ENCODE peak calls at places on chromosome 3, in six cellular contexts. One of them, this sample, is unnamed.

GRCh38 chr3:123042413-123042812 is 14.8 kb upstream of the SEMA5B start:
- DNase-seq in IMR-90: no peak
- DNase-seq in NCI-H187 treated with DMSO at 0.1 percent for 48 hours: no peak
- DNase-seq in germinal center: no peak
- DNase-seq in endothelial cell: no peak
- DNase-seq in activated T-cell treated with anti-CD3 and anti-CD28 coated beads, Interleukin-2, amount 50 U/mL, for 4 hours: no peak
- DNase-seq in this sample: no peak

GRCh38 chr3:36891651-36892268 is 53.1 kb downstream of the TRANK1 start:
- DNase-seq in IMR-90: no peak
- DNase-seq in NCI-H187 treated with DMSO at 0.1 percent for 48 hours: no peak
- DNase-seq in germinal center: peak
- DNase-seq in endothelial cell: no peak
- DNase-seq in activated T-cell treated with anti-CD3 and anti-CD28 coated beads, Interleukin-2, amount 50 U/mL, for 4 hours: no peak
- DNase-seq in this sample: no peak

GRCh38 chr3:23805881-23806321 is at the start of gene UBE2E1:
- DNase-seq in IMR-90: peak
- DNase-seq in NCI-H187 treated with DMSO at 0.1 percent for 48 hours: no peak
- DNase-seq in germinal center: peak
- DNase-seq in endothelial cell: peak
- DNase-seq in activated T-cell treated with anti-CD3 and anti-CD28 coated beads, Interleukin-2, amount 50 U/mL, for 4 hours: peak
- DNase-seq in this sample: peak

GRCh38 chr3:179227349-179227748 is 23.6 kb downstream of the KCNMB3 start:
- DNase-seq in IMR-90: peak
- DNase-seq in NCI-H187 treated with DMSO at 0.1 percent for 48 hours: no peak
- DNase-seq in germinal center: no peak
- DNase-seq in endothelial cell: no peak
- DNase-seq in activated T-cell treated with anti-CD3 and anti-CD28 coated beads, Interleukin-2, amount 50 U/mL, for 4 hours: no peak
- DNase-seq in this sample: peak

GRCh38 chr3:65995030-65995429 is 43.7 kb downstream of the MAGI1 start:
- DNase-seq in IMR-90: peak
- DNase-seq in NCI-H187 treated with DMSO at 0.1 percent for 48 hours: no peak
- DNase-seq in germinal center: no peak
- DNase-seq in endothelial cell: no peak
- DNase-seq in activated T-cell treated with anti-CD3 and anti-CD28 coated beads, Interleukin-2, amount 50 U/mL, for 4 hours: no peak
- DNase-seq in this sample: peak

GRCh38 chr3:190696777-190697501 is 165.6 kb downstream of the GMNC start:
- DNase-seq in IMR-90: peak
- DNase-seq in NCI-H187 treated with DMSO at 0.1 percent for 48 hours: no peak
- DNase-seq in germinal center: peak
- DNase-seq in endothelial cell: peak
- DNase-seq in activated T-cell treated with anti-CD3 and anti-CD28 coated beads, Interleukin-2, amount 50 U/mL, for 4 hours: no peak
- DNase-seq in this sample: peak

GRCh38 chr3:167700046-167700445 is 34.6 kb downstream of the PDCD10 start:
- DNase-seq in IMR-90: no peak
- DNase-seq in NCI-H187 treated with DMSO at 0.1 percent for 48 hours: no peak
- DNase-seq in germinal center: no peak
- DNase-seq in endothelial cell: no peak
- DNase-seq in activated T-cell treated with anti-CD3 and anti-CD28 coated beads, Interleukin-2, amount 50 U/mL, for 4 hours: no peak
- DNase-seq in this sample: no peak

GRCh38 chr3:172522871-172523818 is at the start of gene TNFSF10:
- DNase-seq in IMR-90: peak
- DNase-seq in NCI-H187 treated with DMSO at 0.1 percent for 48 hours: no peak
- DNase-seq in germinal center: peak
- DNase-seq in endothelial cell: peak
- DNase-seq in activated T-cell treated with anti-CD3 and anti-CD28 coated beads, Interleukin-2, amount 50 U/mL, for 4 hours: peak
- DNase-seq in this sample: peak

GRCh38 chr3:140242818-140243276 is 307.9 kb downstream of the CLSTN2 start:
- DNase-seq in IMR-90: no peak
- DNase-seq in NCI-H187 treated with DMSO at 0.1 percent for 48 hours: no peak
- DNase-seq in germinal center: no peak
- DNase-seq in endothelial cell: no peak
- DNase-seq in activated T-cell treated with anti-CD3 and anti-CD28 coated beads, Interleukin-2, amount 50 U/mL, for 4 hours: no peak
- DNase-seq in this sample: no peak

GRCh38 chr3:52434491-52435115 is 10.3 kb downstream of the SEMA3G start:
- DNase-seq in IMR-90: no peak
- DNase-seq in NCI-H187 treated with DMSO at 0.1 percent for 48 hours: no peak
- DNase-seq in germinal center: no peak
- DNase-seq in endothelial cell: no peak
- DNase-seq in activated T-cell treated with anti-CD3 and anti-CD28 coated beads, Interleukin-2, amount 50 U/mL, for 4 hours: no peak
- DNase-seq in this sample: no peak

GRCh38 chr3:126023390-126023789 is 54.4 kb downstream of the ROPN1B start:
- DNase-seq in IMR-90: no peak
- DNase-seq in NCI-H187 treated with DMSO at 0.1 percent for 48 hours: no peak
- DNase-seq in germinal center: no peak
- DNase-seq in endothelial cell: no peak
- DNase-seq in activated T-cell treated with anti-CD3 and anti-CD28 coated beads, Interleukin-2, amount 50 U/mL, for 4 hours: no peak
- DNase-seq in this sample: no peak

GRCh38 chr3:47250309-47251060 is 32.1 kb downstream of the KIF9 start:
- DNase-seq in IMR-90: peak
- DNase-seq in NCI-H187 treated with DMSO at 0.1 percent for 48 hours: no peak
- DNase-seq in germinal center: no peak
- DNase-seq in endothelial cell: peak
- DNase-seq in activated T-cell treated with anti-CD3 and anti-CD28 coated beads, Interleukin-2, amount 50 U/mL, for 4 hours: no peak
- DNase-seq in this sample: peak

GRCh38 chr3:8733332-8734094 is at the start of gene CAV3:
- DNase-seq in IMR-90: no peak
- DNase-seq in NCI-H187 treated with DMSO at 0.1 percent for 48 hours: no peak
- DNase-seq in germinal center: no peak
- DNase-seq in endothelial cell: no peak
- DNase-seq in activated T-cell treated with anti-CD3 and anti-CD28 coated beads, Interleukin-2, amount 50 U/mL, for 4 hours: no peak
- DNase-seq in this sample: no peak

GRCh38 chr3:128427175-128427857 is 39.4 kb downstream of the DNAJB8 start:
- DNase-seq in IMR-90: no peak
- DNase-seq in NCI-H187 treated with DMSO at 0.1 percent for 48 hours: no peak
- DNase-seq in germinal center: no peak
- DNase-seq in endothelial cell: no peak
- DNase-seq in activated T-cell treated with anti-CD3 and anti-CD28 coated beads, Interleukin-2, amount 50 U/mL, for 4 hours: no peak
- DNase-seq in this sample: no peak

GRCh38 chr3:120451670-120452220 is 953 bp upstream of the FSTL1 start:
- DNase-seq in IMR-90: no peak
- DNase-seq in NCI-H187 treated with DMSO at 0.1 percent for 48 hours: no peak
- DNase-seq in germinal center: no peak
- DNase-seq in endothelial cell: no peak
- DNase-seq in activated T-cell treated with anti-CD3 and anti-CD28 coated beads, Interleukin-2, amount 50 U/mL, for 4 hours: no peak
- DNase-seq in this sample: peak

GRCh38 chr3:147934316-147935188 is 525.4 kb downstream of the ZIC1 start:
- DNase-seq in IMR-90: no peak
- DNase-seq in NCI-H187 treated with DMSO at 0.1 percent for 48 hours: no peak
- DNase-seq in germinal center: no peak
- DNase-seq in endothelial cell: no peak
- DNase-seq in activated T-cell treated with anti-CD3 and anti-CD28 coated beads, Interleukin-2, amount 50 U/mL, for 4 hours: no peak
- DNase-seq in this sample: no peak

GRCh38 chr3:5806192-5806591 is 618.7 kb downstream of the EDEM1 start:
- DNase-seq in IMR-90: no peak
- DNase-seq in NCI-H187 treated with DMSO at 0.1 percent for 48 hours: no peak
- DNase-seq in germinal center: no peak
- DNase-seq in endothelial cell: no peak
- DNase-seq in activated T-cell treated with anti-CD3 and anti-CD28 coated beads, Interleukin-2, amount 50 U/mL, for 4 hours: no peak
- DNase-seq in this sample: no peak